ENCODE peak calls at places on chromosomes 5 and 9, in four cellular contexts. G is natural killer cell, N is transverse colon, K is neural crest cell. M is an unnamed sample.
A peak's percentile ranks its signal among the peaks of the same experiment; 100 is the strongest.

GRCh38 chr5:1381370-1382247 is 36.7 kb upstream of the CLPTM1L start:
- DNase-seq in K (no peak), N (no peak), G (no peak), M (no peak)

GRCh38 chr9:125990186-125990792 is 243.1 kb downstream of the PBX3 start:
- DNase-seq in K (no peak), G (no peak), N (no peak), M (no peak)

GRCh38 chr5:36680066-36680465 is 73.7 kb downstream of the SLC1A3 start:
- DNase-seq in K (no peak), N (peak; percentile 47), G (no peak), M (peak; percentile 32)

GRCh38 chr9:76691761-76692313 is 72.4 kb upstream of the PCA3 start:
- DNase-seq in K (no peak), N (peak; percentile 38), G (no peak), M (peak; percentile 25)

GRCh38 chr9:6415266-6415665 is 2.3 kb downstream of the UHRF2 start:
- DNase-seq in N (no peak), G (no peak), K (no peak), M (no peak)

GRCh38 chr9:105188746-105189145 is 55.7 kb upstream of the SLC44A1 start:
- DNase-seq in K (no peak), G (no peak), N (no peak), M (no peak)

GRCh38 chr5:56900858-56901578 is 8.4 kb upstream of the SETD9 start:
- DNase-seq in G (no peak), K (peak; percentile 39), N (no peak), M (no peak)

GRCh38 chr9:108163321-108164005 is 673.9 kb upstream of the KLF4 start:
- DNase-seq in N (no peak), K (no peak), G (no peak), M (no peak)

GRCh38 chr5:61901997-61902396 is 404.0 kb upstream of the KIF2A start:
- DNase-seq in G (no peak), K (no peak), N (no peak), M (no peak)

GRCh38 chr9:121505903-121506640 is 6.4 kb upstream of the GGTA1 start:
- DNase-seq in G (no peak), K (no peak), N (no peak), M (no peak)

GRCh38 chr9:126777733-126778132 is 27.1 kb upstream of the ZBTB43 start:
- DNase-seq in K (no peak), G (no peak), N (no peak), M (no peak)

GRCh38 chr5:57441557-57441956 is 41.1 kb downstream of the ACTBL2 start:
- DNase-seq in G (no peak), N (no peak), K (no peak), M (no peak)

GRCh38 chr5:180096616-180097015 is 25.1 kb upstream of the RNF130 start:
- DNase-seq in N (no peak), G (no peak), K (no peak), M (no peak)

GRCh38 chr9:15423328-15423985 is 781 bp downstream of the SNAPC3 start:
- DNase-seq in N (no peak), K (no peak), G (no peak), M (no peak)

GRCh38 chr5:1517838-1518237 is 5.9 kb downstream of the LPCAT1 start:
- DNase-seq in N (peak; percentile 18), G (peak; percentile 14), K (no peak), M (no peak)

GRCh38 chr5:73887688-73888087 is 261.7 kb downstream of the ARHGEF28 start:
- DNase-seq in G (no peak), N (no peak), K (no peak), M (no peak)

GRCh38 chr9:74645007-74645639 is 148.0 kb downstream of the RORB start:
- DNase-seq in G (no peak), K (peak; percentile 17), N (no peak), M (no peak)

GRCh38 chr5:143964919-143965318 is 153.0 kb downstream of the HMHB1 start:
- DNase-seq in N (no peak), K (no peak), G (no peak), M (no peak)

M was measured in hypothalamus.